ENCODE peak calls at places on chromosome 16, in five cellular contexts. One of them, this sample, is unnamed.

GRCh38 chr16:84862804-84863484 is 43.2 kb downstream of the CRISPLD2 start:
- DNase-seq in H1: no peak
- DNase-seq in HCT116: no peak
- DNase-seq in GM12878: no peak
- DNase-seq in HepG2: no peak
- DNase-seq in this sample: no peak

GRCh38 chr16:75105306-75106061 is 11.1 kb downstream of the LDHD start:
- DNase-seq in GM12878: no peak
- DNase-seq in HepG2: no peak
- DNase-seq in H1: no peak
- DNase-seq in HCT116: no peak
- DNase-seq in this sample: no peak

GRCh38 chr16:30697264-30698138 is 1.5 kb upstream of the SRCAP start:
- DNase-seq in HCT116: no peak
- DNase-seq in GM12878: no peak
- DNase-seq in H1: peak
- DNase-seq in HepG2: no peak
- DNase-seq in this sample: peak

GRCh38 chr16:27235055-27235937 is 32.0 kb downstream of the KDM8 start:
- DNase-seq in H1: no peak
- DNase-seq in GM12878: peak
- DNase-seq in HepG2: peak
- DNase-seq in HCT116: peak
- DNase-seq in this sample: no peak

GRCh38 chr16:82059161-82059982 is 24.3 kb downstream of the HSD17B2 start:
- DNase-seq in H1: no peak
- DNase-seq in HepG2: no peak
- DNase-seq in HCT116: no peak
- DNase-seq in GM12878: no peak
- DNase-seq in this sample: no peak

GRCh38 chr16:25135239-25135878 is 23.8 kb downstream of the LCMT1 start:
- DNase-seq in HCT116: no peak
- DNase-seq in H1: no peak
- DNase-seq in GM12878: no peak
- DNase-seq in HepG2: peak
- DNase-seq in this sample: no peak

GRCh38 chr16:85541181-85541580 is 71.9 kb upstream of the GSE1 start:
- DNase-seq in H1: no peak
- DNase-seq in HCT116: no peak
- DNase-seq in GM12878: no peak
- DNase-seq in HepG2: no peak
- DNase-seq in this sample: no peak

GRCh38 chr16:13402601-13403000 is 501.2 kb downstream of the SHISA9 start:
- DNase-seq in H1: no peak
- DNase-seq in HepG2: no peak
- DNase-seq in HCT116: no peak
- DNase-seq in GM12878: no peak
- DNase-seq in this sample: no peak

GRCh38 chr16:867421-868385 is 67.2 kb upstream of the GNG13 start:
- DNase-seq in H1: no peak
- DNase-seq in HepG2: no peak
- DNase-seq in GM12878: no peak
- DNase-seq in HCT116: no peak
- DNase-seq in this sample: no peak

GRCh38 chr16:84527486-84528269 is 23.2 kb upstream of the MEAK7 start:
- DNase-seq in H1: no peak
- DNase-seq in GM12878: no peak
- DNase-seq in HCT116: no peak
- DNase-seq in HepG2: no peak
- DNase-seq in this sample: no peak

GRCh38 chr16:15650698-15651161 is 685 bp downstream of the NDE1 start:
- DNase-seq in HCT116: no peak
- DNase-seq in HepG2: no peak
- DNase-seq in H1: no peak
- DNase-seq in GM12878: no peak
- DNase-seq in this sample: peak

GRCh38 chr16:74724820-74725549 is 24.3 kb upstream of the MLKL start:
- DNase-seq in HepG2: no peak
- DNase-seq in H1: no peak
- DNase-seq in GM12878: no peak
- DNase-seq in HCT116: no peak
- DNase-seq in this sample: no peak

GRCh38 chr16:66406534-66407368 is 20.3 kb upstream of the BEAN1 start:
- DNase-seq in HepG2: peak
- DNase-seq in HCT116: peak
- DNase-seq in GM12878: no peak
- DNase-seq in H1: peak
- DNase-seq in this sample: peak

GRCh38 chr16:71410146-71410545 is 31.7 kb downstream of the TLE7 start:
- DNase-seq in HCT116: no peak
- DNase-seq in GM12878: no peak
- DNase-seq in H1: no peak
- DNase-seq in HepG2: no peak
- DNase-seq in this sample: no peak

GRCh38 chr16:85238233-85238647 is 126.0 kb upstream of the CIBAR2 start:
- DNase-seq in H1: no peak
- DNase-seq in GM12878: no peak
- DNase-seq in HCT116: no peak
- DNase-seq in HepG2: no peak
- DNase-seq in this sample: no peak

GRCh38 chr16:85514601-85515318 is 98.4 kb upstream of the GSE1 start:
- DNase-seq in HCT116: peak
- DNase-seq in H1: no peak
- DNase-seq in GM12878: no peak
- DNase-seq in HepG2: peak
- DNase-seq in this sample: peak

GRCh38 chr16:64339052-64339770 is 782.7 kb downstream of the CDH11 start:
- DNase-seq in HepG2: no peak
- DNase-seq in H1: no peak
- DNase-seq in GM12878: no peak
- DNase-seq in HCT116: no peak
- DNase-seq in this sample: no peak

GRCh38 chr16:6016530-6017184 is 919.1 kb upstream of the EEF2KMT start:
- DNase-seq in HepG2: peak
- DNase-seq in H1: no peak
- DNase-seq in GM12878: no peak
- DNase-seq in HCT116: no peak
- DNase-seq in this sample: peak

GRCh38 chr16:89244754-89245153 is 27.3 kb downstream of the ZNF778 start:
- DNase-seq in HepG2: no peak
- DNase-seq in HCT116: no peak
- DNase-seq in H1: no peak
- DNase-seq in GM12878: no peak
- DNase-seq in this sample: no peak

GRCh38 chr16:20042848-20043247 is 30.8 kb downstream of the GPR139 start:
- DNase-seq in GM12878: no peak
- DNase-seq in HCT116: no peak
- DNase-seq in H1: no peak
- DNase-seq in HepG2: no peak
- DNase-seq in this sample: no peak

GRCh38 chr16:70729292-70729691 is 43.4 kb upstream of the MTSS2 start:
- DNase-seq in HCT116: no peak
- DNase-seq in HepG2: no peak
- DNase-seq in GM12878: no peak
- DNase-seq in H1: no peak
- DNase-seq in this sample: no peak

GRCh38 chr16:53504161-53504663 is 1.2 kb upstream of the AKTIP start:
- DNase-seq in HCT116: no peak
- DNase-seq in HepG2: no peak
- DNase-seq in H1: no peak
- DNase-seq in GM12878: no peak
- DNase-seq in this sample: no peak

GRCh38 chr16:66228791-66229190 is 137.7 kb upstream of the CDH5 start:
- DNase-seq in GM12878: no peak
- DNase-seq in HepG2: no peak
- DNase-seq in HCT116: no peak
- DNase-seq in H1: no peak
- DNase-seq in this sample: no peak

GRCh38 chr16:30185683-30186421 is 2.5 kb downstream of the CORO1A start:
- DNase-seq in HCT116: no peak
- DNase-seq in HepG2: no peak
- DNase-seq in GM12878: peak
- DNase-seq in H1: no peak
- DNase-seq in this sample: no peak

GRCh38 chr16:81212830-81213465 is 25.5 kb upstream of the BCO1 start:
- DNase-seq in GM12878: no peak
- DNase-seq in HepG2: no peak
- DNase-seq in H1: no peak
- DNase-seq in HCT116: no peak
- DNase-seq in this sample: no peak

GRCh38 chr16:65180986-65181710 is 59.3 kb upstream of the CDH11 start:
- DNase-seq in HCT116: no peak
- DNase-seq in GM12878: no peak
- DNase-seq in H1: no peak
- DNase-seq in HepG2: no peak
- DNase-seq in this sample: no peak

GRCh38 chr16:65125322-65125721 is 3.5 kb upstream of the CDH11 start:
- DNase-seq in H1: no peak
- DNase-seq in HCT116: no peak
- DNase-seq in HepG2: peak
- DNase-seq in GM12878: no peak
- DNase-seq in this sample: no peak

GRCh38 chr16:88482630-88483391 is 29.7 kb downstream of the ZFPM1 start:
- DNase-seq in HCT116: no peak
- DNase-seq in H1: no peak
- DNase-seq in GM12878: no peak
- DNase-seq in HepG2: peak
- DNase-seq in this sample: no peak

GRCh38 chr16:67833035-67833417 is 9.1 kb upstream of the THAP11 start:
- DNase-seq in HCT116: no peak
- DNase-seq in H1: no peak
- DNase-seq in HepG2: no peak
- DNase-seq in GM12878: no peak
- DNase-seq in this sample: no peak
- TF ChIP-seq JUND in HCT116: no peak
- TF ChIP-seq JUND in H1: no peak
- TF ChIP-seq JUND in HepG2: no peak
- TF ChIP-seq JUND in GM12878: no peak
- TF ChIP-seq JUND in this sample: no peak

DNA sequence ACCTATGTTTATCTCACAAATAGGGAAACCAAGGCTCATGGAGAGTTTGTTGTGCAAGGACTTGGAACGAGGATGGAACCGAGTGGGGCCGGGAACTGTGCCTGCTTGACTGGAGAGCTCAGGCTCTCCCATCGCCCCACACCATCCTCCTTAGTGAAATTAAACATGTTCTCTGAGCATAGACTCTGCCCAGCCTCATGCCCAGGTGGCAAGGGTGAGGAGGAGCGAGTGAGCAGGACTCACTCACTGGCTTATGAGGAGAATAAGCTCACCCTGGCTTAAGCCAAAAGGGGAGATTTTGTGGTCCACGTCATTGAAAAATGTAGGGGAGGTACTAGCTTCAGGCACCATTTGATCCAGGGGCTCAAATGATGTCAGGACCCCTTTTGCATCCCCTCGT is 44.8 kb downstream of the NKD1 start:
- DNase-seq in HepG2: no peak
- DNase-seq in GM12878: no peak
- DNase-seq in H1: no peak
- DNase-seq in HCT116: no peak
- DNase-seq in this sample: no peak
- TF ChIP-seq JUND in HepG2: no peak
- TF ChIP-seq JUND in GM12878: no peak
- TF ChIP-seq JUND in H1: no peak
- TF ChIP-seq JUND in HCT116: no peak
- TF ChIP-seq JUND in this sample: no peak

DNA sequence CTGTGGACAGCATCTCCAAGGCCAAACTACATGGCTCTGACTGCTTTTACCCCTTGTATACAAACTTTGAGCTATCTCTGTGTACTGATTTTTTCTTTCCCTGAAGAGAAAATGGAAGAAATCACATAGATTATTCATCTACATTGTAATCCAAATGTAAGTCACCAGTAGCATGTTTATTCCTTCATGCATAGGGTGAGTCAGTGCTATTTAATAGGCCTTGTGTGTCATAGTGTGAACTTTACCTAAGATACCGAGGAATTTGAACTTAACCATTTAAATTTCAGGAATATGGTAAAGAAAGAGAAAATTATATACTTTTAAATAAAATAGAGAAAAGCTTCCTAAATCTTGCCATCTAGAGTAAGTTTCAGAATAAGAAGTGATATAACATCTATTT is 16.5 kb downstream of the PHKB start:
- DNase-seq in H1: no peak
- DNase-seq in GM12878: no peak
- DNase-seq in HepG2: no peak
- DNase-seq in HCT116: no peak
- DNase-seq in this sample: no peak
- TF ChIP-seq JUND in H1: no peak
- TF ChIP-seq JUND in GM12878: no peak
- TF ChIP-seq JUND in HepG2: no peak
- TF ChIP-seq JUND in HCT116: no peak
- TF ChIP-seq JUND in this sample: no peak

GRCh38 chr16:11297492-11298142 is 16.5 kb upstream of the PRM1 start:
- DNase-seq in HCT116: no peak
- DNase-seq in H1: no peak
- DNase-seq in HepG2: peak
- DNase-seq in GM12878: peak
- DNase-seq in this sample: no peak
- TF ChIP-seq JUND in HCT116: no peak
- TF ChIP-seq JUND in H1: no peak
- TF ChIP-seq JUND in HepG2: no peak
- TF ChIP-seq JUND in GM12878: peak
- TF ChIP-seq JUND in this sample: no peak

GRCh38 chr16:54954220-54954619 is 23.6 kb downstream of the IRX5 start:
- DNase-seq in H1: no peak
- DNase-seq in HepG2: no peak
- DNase-seq in GM12878: no peak
- DNase-seq in HCT116: no peak
- DNase-seq in this sample: no peak

GRCh38 chr16:54962045-54962444 is 31.4 kb downstream of the IRX5 start:
- DNase-seq in H1: no peak
- DNase-seq in GM12878: no peak
- DNase-seq in HepG2: no peak
- DNase-seq in HCT116: no peak
- DNase-seq in this sample: no peak

GRCh38 chr16:54955757-54956156 is 25.1 kb downstream of the IRX5 start:
- DNase-seq in GM12878: no peak
- DNase-seq in HepG2: no peak
- DNase-seq in HCT116: no peak
- DNase-seq in H1: no peak
- DNase-seq in this sample: no peak

GRCh38 chr16:54952195-54952594 is 21.5 kb downstream of the IRX5 start:
- DNase-seq in HepG2: no peak
- DNase-seq in HCT116: no peak
- DNase-seq in H1: no peak
- DNase-seq in GM12878: no peak
- DNase-seq in this sample: no peak

DNA sequence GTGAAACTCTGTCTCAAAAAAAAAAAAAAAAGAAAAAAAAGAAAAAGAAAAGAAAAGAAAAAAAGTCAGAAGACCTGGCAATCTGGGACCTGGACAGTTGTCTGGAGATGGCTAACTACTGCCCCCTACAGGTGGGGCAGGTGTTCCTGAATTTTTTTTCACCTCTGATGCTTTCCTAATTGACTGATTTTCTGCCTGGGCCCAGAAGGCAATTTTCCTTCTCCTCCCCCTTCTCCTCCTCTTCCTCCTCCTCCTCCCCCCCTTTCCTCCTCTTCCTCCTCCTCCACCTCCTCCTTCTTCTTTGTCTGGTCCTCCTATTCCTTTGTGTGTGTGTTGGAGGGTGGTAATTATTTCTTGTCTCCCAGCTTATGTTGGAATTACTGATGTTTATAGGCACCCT is 26.7 kb downstream of the IRX5 start:
- DNase-seq in HepG2: peak
- DNase-seq in H1: no peak
- DNase-seq in GM12878: no peak
- DNase-seq in HCT116: peak
- DNase-seq in this sample: peak
- TF ChIP-seq JUND in HepG2: no peak
- TF ChIP-seq JUND in H1: no peak
- TF ChIP-seq JUND in GM12878: no peak
- TF ChIP-seq JUND in HCT116: no peak
- TF ChIP-seq JUND in this sample: no peak

This sample was measured in T47D.